ENCODE peak calls at places on chromosomes 16 and 17, in seven cellular contexts. H is Peyer's patch; Z is stimulated activated CD8-positive, alpha-beta memory T cell treated with anti-CD3 and anti-CD28 coated beads, Interleukin-12 subunit alpha, Interleukin-12 subunit beta, amount 100 ng/mL, for 4 hours; Y is PC-3; P is ELR; F is stimulated activated CD4-positive, alpha-beta T cell treated with anti-CD3 and anti-CD28 coated beads, Interleukin-4, amount 100 ng/mL, for 1 hour; Q is nephron progenitor cell. A is an unnamed sample.

GRCh38 chr16:19837984-19838707 is 46.5 kb downstream of the GPRC5B start:
- DNase-seq in Z (no peak), F (no peak), P (no peak), H (no peak), Q (no peak), Y (no peak), A (no peak)

GRCh38 chr17:7403043-7403901 is 625 bp downstream of the TMEM256 start:
- DNase-seq in Y (no peak), F (peak), Z (peak), H (no peak), P (peak), Q (peak), A (peak)

GRCh38 chr17:28141783-28142182 is 99.3 kb downstream of the NLK start:
- DNase-seq in Z (no peak), P (no peak), Q (no peak), F (no peak), Y (no peak), H (no peak), A (no peak)

GRCh38 chr16:11581677-11582076 is 5.0 kb downstream of the LITAF start:
- DNase-seq in P (no peak), Q (no peak), F (no peak), Z (no peak), Y (no peak), H (no peak), A (no peak)

GRCh38 chr16:764848-765487 is 4.4 kb downstream of the MSLN start:
- DNase-seq in F (no peak), P (no peak), Q (no peak), Z (no peak), Y (no peak), H (no peak), A (no peak)

GRCh38 chr17:39636927-39637736 is at the start of gene STARD3:
- DNase-seq in Q (peak), P (peak), Y (peak), Z (peak), H (peak), F (peak), A (peak)

GRCh38 chr17:10171581-10171981 is 26.8 kb downstream of the GAS7 start:
- DNase-seq in H (no peak), Z (no peak), F (no peak), Y (no peak), P (no peak), Q (no peak), A (no peak)

GRCh38 chr17:78674156-78674555 is 97.0 kb upstream of the DNAH17 start:
- DNase-seq in Q (no peak), Y (no peak), Z (no peak), P (no peak), F (no peak), H (no peak), A (no peak)

GRCh38 chr17:39231587-39232551 is 6.1 kb upstream of the STAC2 start:
- DNase-seq in P (peak), Z (peak), Y (peak), H (peak), F (peak), Q (peak), A (peak)

GRCh38 chr16:75074920-75075687 is 41.5 kb downstream of the LDHD start:
- DNase-seq in H (peak), Q (no peak), P (no peak), Y (no peak), Z (peak), F (peak), A (no peak)

GRCh38 chr16:16073884-16074781 is 124.7 kb downstream of the ABCC1 start:
- DNase-seq in H (no peak), P (peak), Z (no peak), Y (no peak), Q (peak), F (no peak), A (peak)

GRCh38 chr16:10387378-10387681 is 1.5 kb downstream of the ATF7IP2 start:
- DNase-seq in F (no peak), P (no peak), Z (no peak), Y (no peak), H (no peak), Q (no peak), A (no peak)

GRCh38 chr17:56581635-56582605 is 11.6 kb upstream of the NOG start:
- DNase-seq in Y (no peak), H (no peak), Q (no peak), P (no peak), Z (no peak), F (no peak), A (no peak)

GRCh38 chr17:47682138-47682537 is 11.8 kb upstream of the TBKBP1 start:
- DNase-seq in Z (no peak), F (no peak), Q (no peak), P (no peak), Y (no peak), H (no peak), A (no peak)

GRCh38 chr16:85924675-85925074 is 25.7 kb downstream of the IRF8 start:
- DNase-seq in F (peak), P (peak), Z (no peak), H (no peak), Q (no peak), Y (peak), A (no peak)

GRCh38 chr16:64991011-64991410 is 130.9 kb downstream of the CDH11 start:
- DNase-seq in H (no peak), P (no peak), F (no peak), Q (no peak), Y (no peak), Z (no peak), A (no peak)

GRCh38 chr16:75494696-75495601 is at the start of gene CHST6:
- DNase-seq in Q (peak), Y (no peak), Z (no peak), P (peak), H (no peak), F (peak), A (peak)

GRCh38 chr17:82287849-82288601 is 14.5 kb upstream of the CSNK1D start:
- DNase-seq in F (no peak), Z (no peak), Q (no peak), H (no peak), Y (peak), P (peak), A (peak)

GRCh38 chr17:49343273-49343672 is 18.8 kb downstream of the ZNF652 start:
- DNase-seq in F (no peak), Q (no peak), Z (no peak), Y (peak), H (no peak), P (peak), A (no peak)

GRCh38 chr17:43658890-43659289 is 2.8 kb downstream of the MEOX1 start:
- DNase-seq in Q (peak), Y (no peak), F (no peak), H (no peak), P (no peak), Z (no peak), A (peak)

GRCh38 chr17:38970128-38970527 is 2.9 kb upstream of the FBXO47 start:
- DNase-seq in Q (no peak), Z (no peak), Y (no peak), P (no peak), H (no peak), F (no peak), A (no peak)

GRCh38 chr17:63440770-63441335 is 5.3 kb downstream of the CYB561 start:
- DNase-seq in H (no peak), P (no peak), Q (no peak), F (no peak), Z (no peak), Y (no peak), A (no peak)

GRCh38 chr17:74603032-74603635 is 11.1 kb upstream of the CD300LD start:
- DNase-seq in F (no peak), Y (no peak), Z (no peak), P (no peak), Q (no peak), H (no peak), A (no peak)

GRCh38 chr17:19561697-19562318 is 28.2 kb downstream of the SLC47A1 start:
- DNase-seq in Y (no peak), Z (no peak), F (no peak), P (no peak), Q (no peak), H (no peak), A (no peak)

GRCh38 chr17:68981288-68981687 is 26.1 kb upstream of the ABCA8 start:
- DNase-seq in P (peak), H (no peak), Y (peak), Q (no peak), F (no peak), Z (no peak), A (no peak)

GRCh38 chr16:79734721-79735120 is 134.2 kb upstream of the MAF start:
- DNase-seq in Z (no peak), H (no peak), Q (no peak), F (no peak), P (no peak), Y (no peak), A (no peak)

GRCh38 chr17:6701719-6702118 is 11.4 kb downstream of the SLC13A5 start:
- DNase-seq in H (peak), Q (peak), Y (peak), Z (no peak), P (peak), F (peak), A (peak)

GRCh38 chr17:51050291-51051033 is 70.2 kb downstream of the SPAG9 start:
- DNase-seq in H (no peak), Z (no peak), P (peak), F (no peak), Y (peak), Q (no peak), A (no peak)

GRCh38 chr17:28467456-28468025 is 5.9 kb upstream of the SLC13A2 start:
- DNase-seq in Z (no peak), F (no peak), H (no peak), Y (no peak), P (peak), Q (no peak), A (no peak)

GRCh38 chr16:51523400-51523799 is 372.3 kb upstream of the SALL1 start:
- DNase-seq in Y (no peak), H (no peak), Q (no peak), F (no peak), Z (no peak), P (no peak), A (no peak)

GRCh38 chr17:913207-913606 is 66.4 kb downstream of the NXN start:
- DNase-seq in Q (no peak), F (no peak), H (no peak), Z (no peak), Y (no peak), P (peak), A (no peak)

GRCh38 chr16:27253526-27253930 is 15.0 kb downstream of the NSMCE1 start:
- DNase-seq in P (peak), H (peak), Y (peak), Z (no peak), F (no peak), Q (no peak), A (no peak)

GRCh38 chr17:6574689-6575595 is 18.6 kb upstream of the PITPNM3 start:
- DNase-seq in P (peak), Y (no peak), H (peak), Z (peak), F (peak), Q (peak), A (peak)

A was measured in testis.